ENCODE peak calls at places on chromosomes 6 and 20, in eight cellular contexts. One of them, this sample, is unnamed.

GRCh38 chr6:16669227-16669626 is 92.0 kb downstream of the ATXN1 start:
- DNase-seq in foreskin keratinocyte: peak; percentile 64
- DNase-seq in Caki2: peak; percentile 62
- DNase-seq in CD4-positive, alpha-beta T cell: peak; percentile 57
- DNase-seq in activated CD4-positive, alpha-beta T cell treated with anti-CD3 and anti-CD28 coated beads, Interleukin-2, amount 50 U/mL, for 1 hour: peak; percentile 63
- DNase-seq in germinal center: no peak
- DNase-seq in globus pallidus: no peak
- DNase-seq in stimulated activated CD8-positive, alpha-beta memory T cell treated with anti-CD3 and anti-CD28 coated beads, Interleukin-2, amount 100 ng/mL, for 1 hour: peak; percentile 56
- DNase-seq in this sample: no peak

GRCh38 chr6:27839303-27840081 is 72.7 kb downstream of the OR2B2 start:
- DNase-seq in stimulated activated CD8-positive, alpha-beta memory T cell treated with anti-CD3 and anti-CD28 coated beads, Interleukin-2, amount 100 ng/mL, for 1 hour: no peak
- DNase-seq in Caki2: peak; percentile 85
- DNase-seq in foreskin keratinocyte: peak; percentile 70
- DNase-seq in globus pallidus: no peak
- DNase-seq in CD4-positive, alpha-beta T cell: no peak
- DNase-seq in germinal center: no peak
- DNase-seq in activated CD4-positive, alpha-beta T cell treated with anti-CD3 and anti-CD28 coated beads, Interleukin-2, amount 50 U/mL, for 1 hour: no peak
- DNase-seq in this sample: no peak

GRCh38 chr20:7806831-7807230 is 133.4 kb downstream of the HAO1 start:
- DNase-seq in germinal center: no peak
- DNase-seq in stimulated activated CD8-positive, alpha-beta memory T cell treated with anti-CD3 and anti-CD28 coated beads, Interleukin-2, amount 100 ng/mL, for 1 hour: no peak
- DNase-seq in foreskin keratinocyte: no peak
- DNase-seq in activated CD4-positive, alpha-beta T cell treated with anti-CD3 and anti-CD28 coated beads, Interleukin-2, amount 50 U/mL, for 1 hour: no peak
- DNase-seq in globus pallidus: no peak
- DNase-seq in CD4-positive, alpha-beta T cell: no peak
- DNase-seq in Caki2: no peak
- DNase-seq in this sample: no peak

GRCh38 chr6:146526192-146526591 is 17.4 kb upstream of the RAB32 start:
- DNase-seq in germinal center: no peak
- DNase-seq in stimulated activated CD8-positive, alpha-beta memory T cell treated with anti-CD3 and anti-CD28 coated beads, Interleukin-2, amount 100 ng/mL, for 1 hour: no peak
- DNase-seq in globus pallidus: no peak
- DNase-seq in activated CD4-positive, alpha-beta T cell treated with anti-CD3 and anti-CD28 coated beads, Interleukin-2, amount 50 U/mL, for 1 hour: no peak
- DNase-seq in foreskin keratinocyte: peak; percentile 12
- DNase-seq in CD4-positive, alpha-beta T cell: no peak
- DNase-seq in Caki2: no peak
- DNase-seq in this sample: no peak

GRCh38 chr20:8228315-8228714 is 96.2 kb downstream of the PLCB1 start:
- DNase-seq in CD4-positive, alpha-beta T cell: no peak
- DNase-seq in Caki2: no peak
- DNase-seq in foreskin keratinocyte: no peak
- DNase-seq in germinal center: no peak
- DNase-seq in activated CD4-positive, alpha-beta T cell treated with anti-CD3 and anti-CD28 coated beads, Interleukin-2, amount 50 U/mL, for 1 hour: no peak
- DNase-seq in globus pallidus: no peak
- DNase-seq in stimulated activated CD8-positive, alpha-beta memory T cell treated with anti-CD3 and anti-CD28 coated beads, Interleukin-2, amount 100 ng/mL, for 1 hour: no peak
- DNase-seq in this sample: no peak

GRCh38 chr6:15608406-15608805 is 54.4 kb downstream of the DTNBP1 start:
- DNase-seq in globus pallidus: no peak
- DNase-seq in CD4-positive, alpha-beta T cell: no peak
- DNase-seq in Caki2: peak; percentile 64
- DNase-seq in foreskin keratinocyte: peak; percentile 88
- DNase-seq in activated CD4-positive, alpha-beta T cell treated with anti-CD3 and anti-CD28 coated beads, Interleukin-2, amount 50 U/mL, for 1 hour: no peak
- DNase-seq in stimulated activated CD8-positive, alpha-beta memory T cell treated with anti-CD3 and anti-CD28 coated beads, Interleukin-2, amount 100 ng/mL, for 1 hour: no peak
- DNase-seq in germinal center: no peak
- DNase-seq in this sample: peak; percentile 16

GRCh38 chr20:35991142-35991771 is 22.9 kb downstream of the CNBD2 start:
- DNase-seq in foreskin keratinocyte: no peak
- DNase-seq in germinal center: peak; percentile 41
- DNase-seq in Caki2: no peak
- DNase-seq in CD4-positive, alpha-beta T cell: no peak
- DNase-seq in activated CD4-positive, alpha-beta T cell treated with anti-CD3 and anti-CD28 coated beads, Interleukin-2, amount 50 U/mL, for 1 hour: peak; percentile 12
- DNase-seq in stimulated activated CD8-positive, alpha-beta memory T cell treated with anti-CD3 and anti-CD28 coated beads, Interleukin-2, amount 100 ng/mL, for 1 hour: no peak
- DNase-seq in globus pallidus: no peak
- DNase-seq in this sample: no peak

GRCh38 chr6:2773450-2773849 is 8.3 kb downstream of the WRNIP1 start:
- DNase-seq in globus pallidus: no peak
- DNase-seq in germinal center: no peak
- DNase-seq in foreskin keratinocyte: no peak
- DNase-seq in activated CD4-positive, alpha-beta T cell treated with anti-CD3 and anti-CD28 coated beads, Interleukin-2, amount 50 U/mL, for 1 hour: no peak
- DNase-seq in stimulated activated CD8-positive, alpha-beta memory T cell treated with anti-CD3 and anti-CD28 coated beads, Interleukin-2, amount 100 ng/mL, for 1 hour: no peak
- DNase-seq in CD4-positive, alpha-beta T cell: no peak
- DNase-seq in Caki2: no peak
- DNase-seq in this sample: no peak

GRCh38 chr20:19254956-19255355 is 42.5 kb downstream of the SLC24A3 start:
- DNase-seq in germinal center: no peak
- DNase-seq in stimulated activated CD8-positive, alpha-beta memory T cell treated with anti-CD3 and anti-CD28 coated beads, Interleukin-2, amount 100 ng/mL, for 1 hour: no peak
- DNase-seq in activated CD4-positive, alpha-beta T cell treated with anti-CD3 and anti-CD28 coated beads, Interleukin-2, amount 50 U/mL, for 1 hour: no peak
- DNase-seq in globus pallidus: no peak
- DNase-seq in CD4-positive, alpha-beta T cell: no peak
- DNase-seq in Caki2: no peak
- DNase-seq in foreskin keratinocyte: no peak
- DNase-seq in this sample: no peak

GRCh38 chr6:11900662-11901598 is 111.2 kb upstream of the HIVEP1 start:
- DNase-seq in germinal center: no peak
- DNase-seq in globus pallidus: no peak
- DNase-seq in Caki2: no peak
- DNase-seq in stimulated activated CD8-positive, alpha-beta memory T cell treated with anti-CD3 and anti-CD28 coated beads, Interleukin-2, amount 100 ng/mL, for 1 hour: no peak
- DNase-seq in CD4-positive, alpha-beta T cell: no peak
- DNase-seq in activated CD4-positive, alpha-beta T cell treated with anti-CD3 and anti-CD28 coated beads, Interleukin-2, amount 50 U/mL, for 1 hour: no peak
- DNase-seq in foreskin keratinocyte: no peak
- DNase-seq in this sample: no peak

GRCh38 chr6:130713144-130713543 is 114.1 kb upstream of the SMLR1 start:
- DNase-seq in stimulated activated CD8-positive, alpha-beta memory T cell treated with anti-CD3 and anti-CD28 coated beads, Interleukin-2, amount 100 ng/mL, for 1 hour: no peak
- DNase-seq in activated CD4-positive, alpha-beta T cell treated with anti-CD3 and anti-CD28 coated beads, Interleukin-2, amount 50 U/mL, for 1 hour: no peak
- DNase-seq in foreskin keratinocyte: no peak
- DNase-seq in CD4-positive, alpha-beta T cell: no peak
- DNase-seq in Caki2: no peak
- DNase-seq in germinal center: no peak
- DNase-seq in globus pallidus: no peak
- DNase-seq in this sample: peak; percentile 20

GRCh38 chr6:46555129-46555528 is 63.9 kb upstream of the RCAN2 start:
- DNase-seq in activated CD4-positive, alpha-beta T cell treated with anti-CD3 and anti-CD28 coated beads, Interleukin-2, amount 50 U/mL, for 1 hour: no peak
- DNase-seq in stimulated activated CD8-positive, alpha-beta memory T cell treated with anti-CD3 and anti-CD28 coated beads, Interleukin-2, amount 100 ng/mL, for 1 hour: no peak
- DNase-seq in globus pallidus: no peak
- DNase-seq in CD4-positive, alpha-beta T cell: no peak
- DNase-seq in foreskin keratinocyte: no peak
- DNase-seq in Caki2: no peak
- DNase-seq in germinal center: no peak
- DNase-seq in this sample: no peak

GRCh38 chr6:96657344-96657743 is 94.4 kb downstream of the FHL5 start:
- DNase-seq in foreskin keratinocyte: no peak
- DNase-seq in germinal center: no peak
- DNase-seq in CD4-positive, alpha-beta T cell: no peak
- DNase-seq in globus pallidus: no peak
- DNase-seq in activated CD4-positive, alpha-beta T cell treated with anti-CD3 and anti-CD28 coated beads, Interleukin-2, amount 50 U/mL, for 1 hour: no peak
- DNase-seq in stimulated activated CD8-positive, alpha-beta memory T cell treated with anti-CD3 and anti-CD28 coated beads, Interleukin-2, amount 100 ng/mL, for 1 hour: no peak
- DNase-seq in Caki2: no peak
- DNase-seq in this sample: no peak

GRCh38 chr6:150377211-150377781 is 8.5 kb downstream of the IYD start:
- DNase-seq in Caki2: peak; percentile 82
- DNase-seq in globus pallidus: peak; percentile 37
- DNase-seq in foreskin keratinocyte: no peak
- DNase-seq in stimulated activated CD8-positive, alpha-beta memory T cell treated with anti-CD3 and anti-CD28 coated beads, Interleukin-2, amount 100 ng/mL, for 1 hour: no peak
- DNase-seq in CD4-positive, alpha-beta T cell: no peak
- DNase-seq in activated CD4-positive, alpha-beta T cell treated with anti-CD3 and anti-CD28 coated beads, Interleukin-2, amount 50 U/mL, for 1 hour: no peak
- DNase-seq in germinal center: no peak
- DNase-seq in this sample: no peak

GRCh38 chr6:126176266-126176665 is 163.6 kb upstream of the CENPW start:
- DNase-seq in activated CD4-positive, alpha-beta T cell treated with anti-CD3 and anti-CD28 coated beads, Interleukin-2, amount 50 U/mL, for 1 hour: no peak
- DNase-seq in Caki2: peak; percentile 17
- DNase-seq in CD4-positive, alpha-beta T cell: no peak
- DNase-seq in stimulated activated CD8-positive, alpha-beta memory T cell treated with anti-CD3 and anti-CD28 coated beads, Interleukin-2, amount 100 ng/mL, for 1 hour: no peak
- DNase-seq in germinal center: no peak
- DNase-seq in foreskin keratinocyte: no peak
- DNase-seq in globus pallidus: no peak
- DNase-seq in this sample: no peak

GRCh38 chr6:17714879-17715860 is 8.4 kb upstream of the NUP153 start:
- DNase-seq in stimulated activated CD8-positive, alpha-beta memory T cell treated with anti-CD3 and anti-CD28 coated beads, Interleukin-2, amount 100 ng/mL, for 1 hour: no peak
- DNase-seq in Caki2: peak; percentile 60
- DNase-seq in CD4-positive, alpha-beta T cell: no peak
- DNase-seq in foreskin keratinocyte: peak; percentile 86
- DNase-seq in globus pallidus: no peak
- DNase-seq in activated CD4-positive, alpha-beta T cell treated with anti-CD3 and anti-CD28 coated beads, Interleukin-2, amount 50 U/mL, for 1 hour: no peak
- DNase-seq in germinal center: no peak
- DNase-seq in this sample: no peak

GRCh38 chr20:58691773-58692578 is 624 bp upstream of the NPEPL1 start:
- DNase-seq in germinal center: no peak
- DNase-seq in foreskin keratinocyte: no peak
- DNase-seq in stimulated activated CD8-positive, alpha-beta memory T cell treated with anti-CD3 and anti-CD28 coated beads, Interleukin-2, amount 100 ng/mL, for 1 hour: no peak
- DNase-seq in globus pallidus: peak; percentile 18
- DNase-seq in Caki2: no peak
- DNase-seq in CD4-positive, alpha-beta T cell: peak; percentile 32
- DNase-seq in activated CD4-positive, alpha-beta T cell treated with anti-CD3 and anti-CD28 coated beads, Interleukin-2, amount 50 U/mL, for 1 hour: no peak
- DNase-seq in this sample: no peak

GRCh38 chr6:71902261-71902660 is 15.9 kb downstream of the RIMS1 start:
- DNase-seq in Caki2: no peak
- DNase-seq in germinal center: no peak
- DNase-seq in activated CD4-positive, alpha-beta T cell treated with anti-CD3 and anti-CD28 coated beads, Interleukin-2, amount 50 U/mL, for 1 hour: no peak
- DNase-seq in globus pallidus: no peak
- DNase-seq in foreskin keratinocyte: no peak
- DNase-seq in CD4-positive, alpha-beta T cell: no peak
- DNase-seq in stimulated activated CD8-positive, alpha-beta memory T cell treated with anti-CD3 and anti-CD28 coated beads, Interleukin-2, amount 100 ng/mL, for 1 hour: no peak
- DNase-seq in this sample: no peak

GRCh38 chr6:163688971-163689370 is 274.5 kb downstream of the QKI start:
- DNase-seq in stimulated activated CD8-positive, alpha-beta memory T cell treated with anti-CD3 and anti-CD28 coated beads, Interleukin-2, amount 100 ng/mL, for 1 hour: no peak
- DNase-seq in activated CD4-positive, alpha-beta T cell treated with anti-CD3 and anti-CD28 coated beads, Interleukin-2, amount 50 U/mL, for 1 hour: no peak
- DNase-seq in Caki2: no peak
- DNase-seq in CD4-positive, alpha-beta T cell: no peak
- DNase-seq in globus pallidus: no peak
- DNase-seq in foreskin keratinocyte: peak; percentile 9
- DNase-seq in germinal center: no peak
- DNase-seq in this sample: no peak

GRCh38 chr20:55216525-55217242 is 741.3 kb downstream of the DOK5 start:
- DNase-seq in activated CD4-positive, alpha-beta T cell treated with anti-CD3 and anti-CD28 coated beads, Interleukin-2, amount 50 U/mL, for 1 hour: no peak
- DNase-seq in foreskin keratinocyte: peak; percentile 64
- DNase-seq in germinal center: no peak
- DNase-seq in stimulated activated CD8-positive, alpha-beta memory T cell treated with anti-CD3 and anti-CD28 coated beads, Interleukin-2, amount 100 ng/mL, for 1 hour: no peak
- DNase-seq in Caki2: no peak
- DNase-seq in globus pallidus: no peak
- DNase-seq in CD4-positive, alpha-beta T cell: no peak
- DNase-seq in this sample: no peak

GRCh38 chr20:31708839-31709534 is 13.7 kb downstream of the BCL2L1 start:
- DNase-seq in activated CD4-positive, alpha-beta T cell treated with anti-CD3 and anti-CD28 coated beads, Interleukin-2, amount 50 U/mL, for 1 hour: no peak
- DNase-seq in Caki2: no peak
- DNase-seq in globus pallidus: no peak
- DNase-seq in foreskin keratinocyte: no peak
- DNase-seq in stimulated activated CD8-positive, alpha-beta memory T cell treated with anti-CD3 and anti-CD28 coated beads, Interleukin-2, amount 100 ng/mL, for 1 hour: no peak
- DNase-seq in CD4-positive, alpha-beta T cell: no peak
- DNase-seq in germinal center: no peak
- DNase-seq in this sample: no peak

GRCh38 chr6:149864578-149865535 is 698 bp upstream of the LRP11 start:
- DNase-seq in germinal center: peak; percentile 57
- DNase-seq in stimulated activated CD8-positive, alpha-beta memory T cell treated with anti-CD3 and anti-CD28 coated beads, Interleukin-2, amount 100 ng/mL, for 1 hour: no peak
- DNase-seq in Caki2: peak; percentile 60
- DNase-seq in globus pallidus: peak; percentile 80
- DNase-seq in CD4-positive, alpha-beta T cell: no peak
- DNase-seq in foreskin keratinocyte: peak; percentile 69
- DNase-seq in activated CD4-positive, alpha-beta T cell treated with anti-CD3 and anti-CD28 coated beads, Interleukin-2, amount 50 U/mL, for 1 hour: peak; percentile 5
- DNase-seq in this sample: peak; percentile 68

This sample was measured in frontal cortex.